ENCODE peak calls at places on chromosomes 11 and 22, in nine cellular contexts. R is A549, Q is HepG2, W is K562, L is endothelial cell of umbilical vein, Y is transverse colon, N is HCT116, F is adrenal gland, A is esophagus squamous epithelium. X is an unnamed sample.

GRCh38 chr11:73398721-73399120 is 22.5 kb downstream of the RELT start:
- DNase-seq in R (no peak), Q (no peak), W (no peak), L (no peak), Y (no peak), N (no peak), F (no peak), A (no peak), X (peak; percentile 47)

GRCh38 chr11:44923080-44923479 is 27.6 kb downstream of the TP53I11 start:
- DNase-seq in R (no peak), Q (no peak), W (no peak), L (no peak), Y (no peak), N (no peak), F (no peak), A (no peak), X (no peak)

GRCh38 chr11:117795726-117796455 is 1.1 kb downstream of the DSCAML1 start:
- DNase-seq in R (no peak), Q (no peak), W (no peak), L (no peak), Y (no peak), N (no peak), F (no peak), A (no peak), X (no peak)

GRCh38 chr22:40620464-40621046 is 16.0 kb downstream of the MRTFA start:
- DNase-seq in R (peak; percentile 32), Q (no peak), W (peak; percentile 35), L (no peak), Y (no peak), N (peak; percentile 66), F (no peak), A (no peak), X (no peak)

GRCh38 chr22:42001706-42002105 is 3.1 kb downstream of the WBP2NL start:
- DNase-seq in R (no peak), Q (no peak), W (no peak), L (no peak), Y (no peak), N (no peak), F (no peak), A (no peak), X (no peak)

GRCh38 chr22:50236731-50237409 is 8.0 kb downstream of the TUBGCP6 start:
- DNase-seq in R (peak; percentile 25), Q (no peak), W (no peak), L (no peak), Y (no peak), N (no peak), F (no peak), A (no peak), X (no peak)

GRCh38 chr11:7572001-7572712 is 58.4 kb downstream of the PPFIBP2 start:
- DNase-seq in R (peak; percentile 23), Q (peak; percentile 90), W (no peak), L (peak; percentile 23), Y (no peak), N (no peak), F (no peak), A (no peak), X (no peak)

GRCh38 chr11:77557553-77557952 is 32.2 kb upstream of the AQP11 start:
- DNase-seq in R (no peak), Q (peak; percentile 33), W (no peak), L (peak; percentile 22), Y (no peak), N (no peak), F (no peak), A (no peak), X (no peak)

DNA sequence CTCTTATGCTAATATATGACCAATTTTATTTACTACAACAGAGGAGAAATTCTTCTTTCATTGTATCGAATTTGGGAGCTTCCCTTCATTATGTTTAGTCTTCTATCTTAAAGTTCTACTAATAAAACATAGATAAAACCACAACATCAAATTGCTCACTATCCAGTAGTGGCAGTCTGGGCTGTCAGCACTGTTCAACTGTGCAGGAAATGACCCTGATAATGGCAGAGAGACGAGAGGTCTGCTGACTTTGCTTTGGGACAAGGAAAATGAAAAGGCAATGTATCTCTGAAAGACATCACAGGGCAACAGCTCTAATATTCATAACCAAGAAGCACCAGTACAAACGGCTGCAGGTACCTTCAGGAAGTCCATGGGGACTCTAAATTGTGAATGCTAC is 44.4 kb downstream of the CKAP5 start:
- DNase-seq in R (no peak), Q (no peak), W (no peak), L (peak; percentile 6), Y (no peak), N (no peak), F (no peak), A (no peak), X (no peak)
- H3K27ac ChIP-seq in R (no peak overlapping the region), Q (no peak overlapping the region), W (no peak overlapping the region), L (no peak overlapping the region), Y (no peak overlapping the region), N (no peak overlapping the region), F (peak overlapping the region; percentile 36), A (no peak overlapping the region), X (no peak overlapping the region)

GRCh38 chr22:37499006-37499707 is 13.0 kb upstream of the MFNG start:
- DNase-seq in R (no peak), Q (no peak), W (no peak), L (peak; percentile 29), Y (no peak), N (no peak), F (no peak), A (no peak), X (no peak)

GRCh38 chr22:37496651-37497599 is 10.7 kb upstream of the MFNG start:
- DNase-seq in R (peak; percentile 31), Q (no peak), W (no peak), L (peak; percentile 70), Y (no peak), N (no peak), F (no peak), A (no peak), X (no peak)

GRCh38 chr22:37499789-37500188 is 13.6 kb upstream of the MFNG start:
- DNase-seq in R (no peak), Q (no peak), W (no peak), L (no peak), Y (no peak), N (no peak), F (no peak), A (no peak), X (no peak)

GRCh38 chr22:37500745-37501144 is 14.6 kb upstream of the MFNG start:
- DNase-seq in R (no peak), Q (no peak), W (no peak), L (no peak), Y (no peak), N (no peak), F (no peak), A (no peak), X (no peak)

DNA sequence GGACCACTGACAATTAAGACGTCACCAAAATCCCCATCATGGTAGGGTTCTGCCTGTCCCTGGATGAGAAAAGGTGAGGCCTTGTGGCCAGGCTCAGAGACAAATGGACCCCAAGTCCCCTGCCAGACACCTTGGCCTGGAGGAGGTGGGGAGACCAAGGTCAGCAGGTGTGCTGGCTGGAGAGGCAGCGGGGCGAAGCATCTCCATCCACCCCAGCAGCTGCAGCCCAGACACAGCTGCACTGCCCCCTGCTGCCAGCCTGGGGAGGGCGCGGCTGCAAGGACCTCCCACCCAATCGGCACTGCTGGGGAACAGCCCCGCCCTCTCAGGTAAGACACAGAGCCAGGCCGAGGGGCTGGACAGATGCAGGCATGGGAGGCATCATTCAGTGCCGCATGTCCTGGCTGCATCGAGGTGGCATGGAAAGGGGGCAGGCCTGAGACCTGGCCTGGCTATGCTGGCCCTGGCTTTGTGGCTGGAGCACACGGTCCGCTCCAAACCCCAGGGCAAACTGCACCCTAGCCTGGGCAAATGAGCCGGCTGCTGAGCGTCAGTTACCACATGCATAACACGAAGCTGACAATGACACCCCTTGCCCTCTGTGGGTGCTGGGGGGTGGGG is 12.2 kb upstream of the MFNG start:
- DNase-seq in R (peak; percentile 46), Q (peak; percentile 50), W (peak; percentile 84), L (peak; percentile 20), Y (peak; percentile 80), N (no peak), F (no peak), A (no peak), X (no peak)
- TF ChIP-seq CTCF in R (peak; percentile 30), Q (peak; percentile 97), W (peak; percentile 76), L (peak; percentile 51), Y (peak; percentile 45), N (peak; percentile 88), F (peak; percentile 34), A (no peak), X (peak; percentile 51)

GRCh38 chr22:19811811-19812771 is 42.6 kb downstream of the GNB1L start:
- DNase-seq in R (no peak), Q (no peak), W (no peak), L (no peak), Y (no peak), N (no peak), F (peak; percentile 8), A (no peak), X (peak; percentile 14)

GRCh38 chr22:19812910-19813309 is 41.8 kb downstream of the GNB1L start:
- DNase-seq in R (no peak), Q (no peak), W (no peak), L (no peak), Y (no peak), N (no peak), F (peak; percentile 10), A (no peak), X (no peak)

GRCh38 chr22:19809741-19810140 is 44.9 kb downstream of the GNB1L start:
- DNase-seq in R (no peak), Q (no peak), W (no peak), L (no peak), Y (no peak), N (no peak), F (no peak), A (no peak), X (peak; percentile 15)

GRCh38 chr22:19810381-19811141 is 44.1 kb downstream of the GNB1L start:
- DNase-seq in R (no peak), Q (no peak), W (no peak), L (peak; percentile 4), Y (no peak), N (no peak), F (peak; percentile 14), A (no peak), X (no peak)

GRCh38 chr22:19811211-19811621 is 43.5 kb downstream of the GNB1L start:
- DNase-seq in R (no peak), Q (no peak), W (no peak), L (no peak), Y (no peak), N (no peak), F (peak; percentile 12), A (no peak), X (peak; percentile 10)
- TF ChIP-seq POLR2A in R (no peak), Q (no peak), W (no peak), L (no peak), Y (no peak), N (no peak), F (no peak), A (no peak), X (no peak)

GRCh38 chr22:23517804-23518380 is 62.2 kb downstream of the IGLL1 start:
- DNase-seq in R (no peak), Q (no peak), W (no peak), L (no peak), Y (no peak), N (no peak), F (no peak), A (no peak), X (no peak)

GRCh38 chr22:23521442-23522113 is 58.5 kb downstream of the IGLL1 start:
- DNase-seq in R (peak; percentile 70), Q (peak; percentile 97), W (peak; percentile 92), L (peak; percentile 96), Y (peak; percentile 92), N (peak; percentile 46), F (peak; percentile 87), A (no peak), X (peak; percentile 94)

GRCh38 chr22:23520875-23521441 is 59.1 kb downstream of the IGLL1 start:
- DNase-seq in R (peak; percentile 15), Q (peak; percentile 55), W (peak; percentile 20), L (no peak), Y (no peak), N (no peak), F (no peak), A (no peak), X (no peak)

GRCh38 chr22:23518381-23519187 is 61.5 kb downstream of the IGLL1 start:
- DNase-seq in R (no peak), Q (no peak), W (no peak), L (no peak), Y (no peak), N (no peak), F (no peak), A (no peak), X (no peak)

GRCh38 chr22:23519442-23520177 is 60.5 kb downstream of the IGLL1 start:
- DNase-seq in R (no peak), Q (no peak), W (no peak), L (no peak), Y (no peak), N (no peak), F (no peak), A (no peak), X (peak; percentile 39)
- H3K27ac ChIP-seq in R (peak overlapping the region; percentile 99), Q (peak overlapping the region; percentile 100), W (no peak overlapping the region), L (no peak overlapping the region), Y (peak overlapping the region; percentile 93), N (peak overlapping the region; percentile 25), F (no peak overlapping the region), A (no peak overlapping the region), X (no peak overlapping the region)